ENCODE peak calls at places on chromosome 13, in seven cellular contexts. I is GM12878; M is CD8-positive, alpha-beta T cell; Q is stomach; O is upper lobe of left lung; X is Karpas-422; C is endodermal cell. R is an unnamed sample.

GRCh38 chr13:47997384-47997783 is 3.7 kb downstream of the SUCLA2 start:
- DNase-seq in I (no peak), Q (no peak), C (no peak), O (no peak), M (no peak), X (no peak), R (no peak)

GRCh38 chr13:101576977-101577376 is 124.5 kb downstream of the ITGBL1 start:
- DNase-seq in C (no peak), X (no peak), M (no peak), O (no peak), I (no peak), Q (no peak), R (no peak)

GRCh38 chr13:42891591-42891990 is 100.5 kb downstream of the EPSTI1 start:
- DNase-seq in X (no peak), M (no peak), C (no peak), O (no peak), I (no peak), Q (no peak), R (no peak)

GRCh38 chr13:109764474-109765292 is 21.7 kb downstream of the IRS2 start:
- DNase-seq in I (no peak), X (no peak), M (no peak), C (no peak), O (no peak), Q (no peak), R (no peak)

GRCh38 chr13:77138813-77139212 is 111.9 kb upstream of the FBXL3 start:
- DNase-seq in Q (no peak), O (no peak), X (no peak), C (no peak), M (no peak), I (no peak), R (no peak)

GRCh38 chr13:35978607-35979316 is 152.4 kb downstream of the DCLK1 start:
- DNase-seq in Q (no peak), X (peak; percentile 83), O (no peak), C (peak; percentile 74), I (no peak), M (no peak), R (no peak)

GRCh38 chr13:110353339-110353977 is 46.4 kb downstream of the COL4A2 start:
- DNase-seq in I (no peak), O (no peak), X (no peak), M (no peak), Q (no peak), C (no peak), R (no peak)

GRCh38 chr13:41463823-41464602 is 6.7 kb downstream of the RGCC start:
- DNase-seq in C (no peak), M (peak; percentile 50), X (no peak), I (peak; percentile 59), Q (no peak), O (peak; percentile 28), R (no peak)

GRCh38 chr13:22828081-22828480 is 352.7 kb upstream of the SGCG start:
- DNase-seq in I (no peak), X (no peak), Q (no peak), M (no peak), O (no peak), C (no peak), R (no peak)

GRCh38 chr13:101489635-101490034 is 37.2 kb downstream of the ITGBL1 start:
- DNase-seq in X (no peak), C (no peak), M (no peak), O (no peak), Q (no peak), I (no peak), R (no peak)

GRCh38 chr13:101829484-101829883 is 377.0 kb downstream of the ITGBL1 start:
- DNase-seq in C (no peak), Q (no peak), M (no peak), I (no peak), O (no peak), X (no peak), R (no peak)

GRCh38 chr13:30529085-30529815 is 63.5 kb upstream of the HMGB1 start:
- DNase-seq in Q (no peak), M (no peak), X (no peak), I (peak; percentile 30), O (no peak), C (no peak), R (no peak)

GRCh38 chr13:105048685-105049084 is 1486.8 kb downstream of the EFNB2 start:
- DNase-seq in C (no peak), I (peak; percentile 56), M (no peak), X (no peak), Q (no peak), O (no peak), R (no peak)

GRCh38 chr13:78602561-78603239 is 652 bp downstream of the POU4F1 start:
- DNase-seq in C (peak; percentile 72), M (no peak), Q (no peak), I (no peak), X (no peak), O (peak; percentile 85), R (no peak)

GRCh38 chr13:74443623-74444022 is 309.4 kb upstream of the KLF12 start:
- DNase-seq in X (no peak), C (no peak), Q (no peak), M (no peak), I (no peak), O (no peak), R (no peak)

GRCh38 chr13:46866150-46866549 is 30.7 kb downstream of the HTR2A start:
- DNase-seq in X (peak; percentile 41), M (no peak), I (no peak), Q (no peak), O (no peak), C (peak; percentile 62), R (no peak)

GRCh38 chr13:75544681-75545333 is 4.8 kb upstream of the UCHL3 start:
- DNase-seq in I (no peak), C (no peak), X (no peak), M (no peak), O (no peak), Q (no peak), R (no peak)

GRCh38 chr13:112764864-112765561 is 75.2 kb downstream of the ATP11A start:
- DNase-seq in X (no peak), C (no peak), O (peak; percentile 70), Q (no peak), M (no peak), I (no peak), R (no peak)

GRCh38 chr13:21348771-21349170 is 110.3 kb downstream of the ZDHHC20 start:
- DNase-seq in C (no peak), X (peak; percentile 58), O (no peak), M (no peak), Q (no peak), I (no peak), R (no peak)

GRCh38 chr13:26991508-26992181 is 180.0 kb downstream of the USP12 start:
- DNase-seq in Q (peak; percentile 63), C (no peak), O (no peak), X (no peak), I (no peak), M (no peak), R (no peak)

GRCh38 chr13:74040200-74040599 is 94.0 kb downstream of the KLF12 start:
- DNase-seq in Q (peak; percentile 36), M (peak; percentile 26), I (no peak), C (peak; percentile 95), O (no peak), X (peak; percentile 86), R (no peak)

GRCh38 chr13:101712026-101712348 is 259.5 kb downstream of the ITGBL1 start:
- DNase-seq in M (no peak), Q (no peak), O (no peak), C (no peak), I (no peak), X (no peak), R (no peak)

GRCh38 chr13:109163052-109163413 is 533.6 kb downstream of the MYO16 start:
- DNase-seq in X (peak; percentile 60), I (no peak), O (no peak), Q (no peak), C (peak; percentile 65), M (no peak), R (no peak)

GRCh38 chr13:41650706-41651105 is 193.4 kb downstream of the RGCC start:
- DNase-seq in I (no peak), X (no peak), M (no peak), O (no peak), C (no peak), Q (no peak), R (no peak)

GRCh38 chr13:30332516-30333165 is 25.3 kb upstream of the KATNAL1 start:
- DNase-seq in X (peak; percentile 94), O (no peak), C (no peak), I (no peak), M (no peak), Q (no peak), R (no peak)

GRCh38 chr13:63700366-63700765 is 2284.7 kb upstream of the PCDH20 start:
- DNase-seq in Q (no peak), X (no peak), I (no peak), C (no peak), M (no peak), O (no peak), R (no peak)

GRCh38 chr13:109803822-109804221 is 17.4 kb upstream of the IRS2 start:
- DNase-seq in O (no peak), Q (peak; percentile 51), I (no peak), C (no peak), M (no peak), X (no peak), R (no peak)

DNA sequence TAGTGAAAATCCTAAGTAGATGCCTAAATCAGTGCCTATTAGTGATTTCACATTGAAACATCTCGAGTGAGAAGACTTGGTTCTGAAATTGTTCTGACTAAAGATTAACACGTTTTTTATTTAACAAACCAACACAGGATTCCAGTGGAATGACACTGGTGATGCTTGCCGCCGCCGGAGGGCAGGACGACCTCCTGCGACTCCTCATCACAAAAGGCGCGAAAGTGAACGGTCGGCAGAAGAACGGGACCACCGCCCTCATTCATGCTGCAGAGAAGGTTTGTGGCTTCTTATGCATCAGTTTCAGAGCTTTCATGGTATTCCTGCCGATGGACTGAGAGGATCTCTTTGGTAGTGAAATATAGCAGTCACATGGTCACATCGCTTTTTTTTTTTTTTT is 28.1 kb downstream of the MPHOSPH8 start:
- DNase-seq in X (no peak), O (no peak), Q (no peak), C (no peak), I (no peak), M (no peak), R (no peak)
- H3K36me3 ChIP-seq in X (peaks cover 22% of the 10 kb centered on the region), O (peaks cover 28% of the 10 kb centered on the region), Q (peaks cover 35% of the 10 kb centered on the region), C (peaks cover 37% of the 10 kb centered on the region), I (peaks cover 10% of the 10 kb centered on the region), M (peaks cover 58% of the 10 kb centered on the region), R (peaks cover 5% of the 10 kb centered on the region)

DNA sequence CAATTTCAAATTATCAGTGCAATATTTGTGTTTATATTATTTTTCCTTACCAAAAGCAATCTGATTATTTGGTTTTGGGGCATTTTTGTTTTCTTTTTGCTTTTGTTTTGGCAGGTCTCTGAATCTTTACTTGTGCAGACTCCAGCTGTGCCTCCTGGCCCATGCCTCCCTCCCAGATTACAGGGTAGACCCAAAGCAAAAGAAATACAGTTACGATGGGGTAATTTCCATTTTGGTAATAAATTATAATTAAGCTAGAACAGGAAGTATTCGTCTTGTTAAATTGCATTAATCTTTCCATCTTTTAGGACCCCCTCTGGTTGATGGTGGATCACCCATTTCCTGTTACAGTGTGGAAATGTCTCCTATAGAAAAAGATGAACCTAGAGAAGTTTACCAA is 29.2 kb upstream of the MLNR start:
- DNase-seq in O (no peak), X (no peak), C (no peak), I (no peak), Q (no peak), M (no peak), R (no peak)
- H3K36me3 ChIP-seq in O (peaks cover 22% of the 10 kb centered on the region), X (peaks cover 36% of the 10 kb centered on the region), C (peaks cover 79% of the 10 kb centered on the region), I (peaks cover 1% of the 10 kb centered on the region), Q (peaks cover 34% of the 10 kb centered on the region), M (peaks cover 22% of the 10 kb centered on the region), R (no peaks in the 10 kb centered on the region)

GRCh38 chr13:39596685-39597084 is 6.3 kb downstream of the LHFPL6 start:
- DNase-seq in X (no peak), Q (no peak), O (no peak), C (no peak), I (no peak), M (no peak), R (no peak)
- H3K36me3 ChIP-seq in X (no peaks in the 10 kb centered on the region), Q (no peaks in the 10 kb centered on the region), O (no peaks in the 10 kb centered on the region), C (no peaks in the 10 kb centered on the region), I (no peaks in the 10 kb centered on the region), M (no peaks in the 10 kb centered on the region), R (no peaks in the 10 kb centered on the region)

GRCh38 chr13:24894277-24894971 is 130.5 kb downstream of the RNF17 start:
- DNase-seq in Q (no peak), C (no peak), M (no peak), I (no peak), O (no peak), X (no peak), R (no peak)
- H3K36me3 ChIP-seq in Q (peaks cover 3% of the 10 kb centered on the region), C (peaks cover 80% of the 10 kb centered on the region), M (no peaks in the 10 kb centered on the region), I (peaks cover 19% of the 10 kb centered on the region), O (no peaks in the 10 kb centered on the region), X (peaks cover 7% of the 10 kb centered on the region), R (no peaks in the 10 kb centered on the region)

R was measured in breast epithelium.